ENCODE peak calls at places on chromosomes 16 and 17, in five cellular contexts. T is IMR-90, N is lung, Y is ovary, L is A549. P is an unnamed sample.

GRCh38 chr16:69286941-69287713 is 24.0 kb upstream of the VPS4A start:
- DNase-seq in T (peak), N (peak), Y (peak), L (peak), P (peak)

GRCh38 chr16:87945351-87946042 is 5.7 kb upstream of the BANP start:
- DNase-seq in T (peak), N (peak), Y (peak), L (peak), P (peak)

GRCh38 chr16:1003551-1004347 is 22.2 kb downstream of the SOX8 start:
- DNase-seq in T (peak), N (no peak), Y (no peak), L (no peak), P (peak)

GRCh38 chr17:30519707-30520106 is 42.5 kb downstream of the GOSR1 start:
- DNase-seq in T (peak), N (no peak), Y (no peak), L (peak), P (peak)

GRCh38 chr17:3732171-3732570 is 8.5 kb downstream of the HASPIN start:
- DNase-seq in T (peak), N (no peak), Y (no peak), L (peak), P (peak)

GRCh38 chr17:31631759-31632158 is 227.3 kb downstream of the COPRS start:
- DNase-seq in T (no peak), N (no peak), Y (no peak), L (no peak), P (no peak)

GRCh38 chr16:87926246-87927194 is 9.8 kb downstream of the CA5A start:
- DNase-seq in T (no peak), N (no peak), Y (no peak), L (no peak), P (no peak)

GRCh38 chr17:40452074-40452787 is 9.0 kb downstream of the IGFBP4 start:
- DNase-seq in T (peak), N (no peak), Y (peak), L (peak), P (peak)

GRCh38 chr17:31654936-31655335 is 204.1 kb downstream of the COPRS start:
- DNase-seq in T (peak), N (no peak), Y (no peak), L (no peak), P (no peak)

GRCh38 chr16:57070424-57070823 is 22.0 kb upstream of the CPNE2 start:
- DNase-seq in T (no peak), N (no peak), Y (no peak), L (no peak), P (no peak)

GRCh38 chr16:12406840-12407690 is 396.6 kb downstream of the CPPED1 start:
- DNase-seq in T (peak), N (no peak), Y (no peak), L (peak), P (peak)

GRCh38 chr16:61149709-61150108 is 886.5 kb downstream of the CDH8 start:
- DNase-seq in T (no peak), N (no peak), Y (no peak), L (no peak), P (no peak)

GRCh38 chr17:76383645-76384221 is 676 bp upstream of the SPHK1 start:
- DNase-seq in T (peak), N (no peak), Y (no peak), L (peak), P (peak)

GRCh38 chr16:67191995-67192681 is at the start of gene E2F4:
- DNase-seq in T (peak), N (peak), Y (peak), L (peak), P (peak)

GRCh38 chr16:67191410-67191994 is 453 bp upstream of the E2F4 start:
- DNase-seq in T (no peak), N (no peak), Y (no peak), L (no peak), P (no peak)

GRCh38 chr16:67190448-67191399 is 788 bp upstream of the EXOC3L1 start:
- DNase-seq in T (peak), N (no peak), Y (no peak), L (no peak), P (no peak)

GRCh38 chr16:67188798-67189197 is 1.1 kb downstream of the EXOC3L1 start:
- DNase-seq in T (no peak), N (no peak), Y (no peak), L (no peak), P (no peak)

DNA sequence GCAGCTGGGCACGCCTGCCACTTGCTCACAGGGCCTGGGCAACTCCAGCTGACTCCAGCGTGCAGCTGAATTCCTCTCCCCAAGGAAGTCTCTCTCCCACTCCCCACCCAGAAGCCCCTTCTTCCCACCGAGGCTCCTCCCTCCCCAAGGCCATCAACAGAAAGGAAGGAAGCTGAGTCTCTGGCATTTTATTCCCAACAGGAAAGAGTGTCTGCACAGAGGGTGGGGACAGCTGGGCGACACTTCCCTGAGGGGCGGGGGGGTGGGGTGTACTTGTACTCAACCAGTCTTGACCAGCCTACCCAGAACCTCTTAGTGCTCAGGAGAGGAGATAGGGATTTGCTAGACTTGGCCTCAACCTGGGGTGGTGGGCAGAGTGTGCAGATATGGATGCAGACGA is at the start of gene EXOC3L1:
- DNase-seq in T (no peak), N (no peak), Y (no peak), L (no peak), P (no peak)
- H3K4me3 ChIP-seq in T (no peak), N (peak), Y (no peak), L (no peak), P (no peak)

GRCh38 chr16:89685916-89686315 is 573 bp upstream of the CDK10 start:
- DNase-seq in T (no peak), N (no peak), Y (no peak), L (no peak), P (no peak)
- H3K4me3 ChIP-seq in T (no peak), N (no peak), Y (no peak), L (peak), P (no peak)

DNA sequence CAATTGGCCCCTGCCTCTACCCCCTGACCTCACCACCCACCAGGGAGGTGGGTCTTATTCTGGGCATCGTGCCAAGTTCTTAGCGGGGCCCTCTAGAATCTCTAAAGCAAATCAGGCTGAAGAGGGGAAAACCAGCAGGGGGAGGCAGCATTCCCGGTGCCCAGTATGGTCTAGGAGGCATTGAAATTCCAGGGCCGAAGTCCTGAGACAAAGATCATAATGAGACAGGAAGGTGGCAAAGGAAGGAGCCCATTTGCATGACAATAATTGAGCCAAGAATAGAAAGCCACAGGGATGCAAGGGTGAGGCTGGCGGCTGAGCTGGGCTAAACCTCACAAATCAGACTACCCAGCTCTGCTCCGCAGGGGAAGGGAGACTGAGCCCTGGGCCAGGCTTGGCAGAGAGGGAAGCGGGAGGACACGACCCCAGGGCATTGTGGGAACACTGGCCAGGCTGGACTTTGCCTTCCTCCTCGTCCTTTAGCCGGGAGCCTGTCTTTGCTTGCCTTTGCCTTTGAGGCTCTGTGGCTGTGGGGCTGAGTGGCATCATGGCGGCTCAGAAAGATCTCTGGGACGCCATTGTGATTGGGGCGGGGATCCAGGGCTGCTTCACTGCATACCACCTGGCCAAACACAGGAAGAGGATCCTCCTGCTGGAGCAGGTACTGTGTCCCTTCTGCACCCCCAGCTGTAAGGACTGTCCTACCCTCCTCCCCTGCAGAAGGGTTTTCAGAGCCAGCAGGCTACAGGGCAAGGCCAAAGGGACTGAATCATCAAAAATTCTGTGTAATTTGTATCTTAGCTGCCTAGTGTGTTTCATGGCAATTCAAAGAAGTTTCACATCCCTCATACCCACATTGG is at the start of gene PIPOX:
- DNase-seq in T (peak), N (peak), Y (no peak), L (peak), P (peak)
- H3K4me3 ChIP-seq in T (no peak), N (no peak), Y (no peak), L (no peak), P (no peak)

DNA sequence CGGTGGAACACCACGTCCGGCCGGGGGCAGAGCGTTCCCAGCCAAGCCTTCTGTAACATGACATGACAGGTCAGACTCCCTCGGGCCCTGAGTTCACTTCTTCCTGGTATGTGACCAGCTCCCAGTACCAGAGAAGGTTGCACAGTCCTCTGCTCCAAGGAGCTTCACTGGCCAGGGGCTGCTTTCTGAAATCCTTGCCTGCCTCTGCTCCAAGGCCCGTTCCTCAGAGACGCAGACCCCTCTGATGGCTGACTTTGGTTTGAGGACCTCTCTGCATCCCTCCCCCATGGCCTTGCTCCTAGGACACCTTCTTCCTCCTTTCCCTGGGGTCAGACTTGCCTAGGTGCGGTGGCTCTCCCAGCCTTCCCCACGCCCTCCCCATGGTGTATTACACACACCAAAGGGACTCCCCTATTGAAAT is 1.7 kb downstream of the GAA start:
- DNase-seq in T (no peak), N (no peak), Y (no peak), L (no peak), P (no peak)
- H3K4me3 ChIP-seq in T (no peak), N (no peak), Y (no peak), L (no peak), P (no peak)

GRCh38 chr17:5115673-5116651 is at the start of gene USP6:
- DNase-seq in T (no peak), N (no peak), Y (no peak), L (no peak), P (no peak)

GRCh38 chr17:5111402-5112204 is at the start of gene ZNF232:
- DNase-seq in T (peak), N (peak), Y (peak), L (peak), P (peak)

DNA sequence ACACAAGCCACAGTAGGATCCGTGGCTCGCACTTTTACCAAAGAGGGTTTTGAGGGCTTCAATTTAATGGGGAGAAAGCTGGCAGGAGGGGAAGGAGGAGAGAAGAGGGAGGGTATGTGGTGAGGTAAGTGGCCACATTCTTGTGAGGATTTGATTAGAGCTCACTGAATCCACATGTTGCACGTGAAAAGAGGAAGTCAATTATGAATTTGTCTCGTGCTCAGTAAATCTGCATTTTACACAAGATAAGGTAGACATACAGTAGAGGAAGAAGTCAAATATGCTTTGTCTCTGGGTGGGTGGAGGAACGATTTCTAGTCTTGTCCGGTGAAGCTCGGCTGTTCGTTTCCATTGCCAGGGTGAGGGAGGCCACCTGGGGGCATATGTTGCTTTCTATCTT is 862 bp downstream of the ZNF232 start:
- DNase-seq in T (no peak), N (no peak), Y (no peak), L (no peak), P (no peak)
- H3K4me3 ChIP-seq in T (peak), N (peak), Y (peak), L (peak), P (peak)

P was measured in fibroblast of mammary gland.